ENCODE peak calls at places on chromosomes 2 and 18, in nine cellular contexts. O is COLO829; W is RWPE1; B is NCI-H510A treated with DMSO at 0.1 percent for 48 hours; R is stimulated activated CD4-positive, alpha-beta T cell treated with anti-CD3 and anti-CD28 coated beads, Interleukin-12 subunit alpha, Interleukin-12 subunit beta, amount 100 ng/mL, for 4 hours; L is memory B cell; A is NCI-H748 treated with DMSO at 0.1 percent for 48 hours; M is fibroblast of gingiva; D is ureter. H is an unnamed sample.

GRCh38 chr2:170937980-170938379 is 8.9 kb downstream of the GORASP2 start:
- DNase-seq in O (no peak), W (no peak), B (no peak), R (no peak), L (no peak), A (no peak), M (no peak), D (no peak), H (no peak)

GRCh38 chr2:37324786-37325624 is at the start of gene PRKD3:
- DNase-seq in O (peak), W (peak), B (peak), R (peak), L (no peak), A (no peak), M (peak), D (peak), H (peak)

GRCh38 chr18:35695384-35695783 is 113.8 kb downstream of the GALNT1 start:
- DNase-seq in O (no peak), W (no peak), B (no peak), R (no peak), L (no peak), A (no peak), M (no peak), D (no peak), H (no peak)

GRCh38 chr2:99700482-99701398 is 210.9 kb upstream of the REV1 start:
- DNase-seq in O (no peak), W (no peak), B (no peak), R (no peak), L (no peak), A (no peak), M (no peak), D (no peak), H (no peak)

GRCh38 chr2:212695426-212695825 is 156.8 kb upstream of the ERBB4 start:
- DNase-seq in O (no peak), W (no peak), B (no peak), R (no peak), L (no peak), A (no peak), M (no peak), D (no peak), H (no peak)

GRCh38 chr2:139411236-139411635 is 631.0 kb upstream of the NXPH2 start:
- DNase-seq in O (no peak), W (no peak), B (no peak), R (no peak), L (no peak), A (no peak), M (no peak), D (no peak), H (no peak)

GRCh38 chr18:25187582-25188291 is 164.2 kb downstream of the ZNF521 start:
- DNase-seq in O (peak), W (no peak), B (no peak), R (no peak), L (no peak), A (no peak), M (no peak), D (no peak), H (no peak)

GRCh38 chr2:47512581-47513083 is 109.7 kb downstream of the MSH2 start:
- DNase-seq in O (peak), W (peak), B (peak), R (no peak), L (no peak), A (no peak), M (no peak), D (no peak), H (peak)

GRCh38 chr2:1286929-1287328 is 126.3 kb upstream of the TPO start:
- DNase-seq in O (no peak), W (peak), B (no peak), R (no peak), L (no peak), A (no peak), M (no peak), D (peak), H (peak)

GRCh38 chr2:79368116-79368630 is 144.7 kb upstream of the CTNNA2 start:
- DNase-seq in O (no peak), W (no peak), B (no peak), R (no peak), L (no peak), A (no peak), M (no peak), D (no peak), H (no peak)

GRCh38 chr2:38215993-38216392 is 140.0 kb upstream of the CYP1B1 start:
- DNase-seq in O (no peak), W (peak), B (no peak), R (no peak), L (no peak), A (no peak), M (peak), D (no peak), H (no peak)

GRCh38 chr2:109663721-109664120 is 49.6 kb downstream of the SOWAHC start:
- DNase-seq in O (no peak), W (peak), B (no peak), R (no peak), L (no peak), A (no peak), M (peak), D (peak), H (peak)

GRCh38 chr18:32707153-32707552 is 65.7 kb downstream of the KLHL14 start:
- DNase-seq in O (no peak), W (no peak), B (peak), R (no peak), L (no peak), A (no peak), M (no peak), D (no peak), H (no peak)

GRCh38 chr18:46332956-46333355 is 228.8 kb downstream of the HAUS1 start:
- DNase-seq in O (no peak), W (no peak), B (no peak), R (no peak), L (no peak), A (no peak), M (no peak), D (peak), H (no peak)

GRCh38 chr18:44733069-44733753 is 52.5 kb downstream of the SETBP1 start:
- DNase-seq in O (no peak), W (peak), B (no peak), R (no peak), L (no peak), A (no peak), M (peak), D (no peak), H (peak)

GRCh38 chr2:119126650-119127049 is 31.9 kb downstream of the C1QL2 start:
- DNase-seq in O (peak), W (peak), B (no peak), R (peak), L (no peak), A (no peak), M (no peak), D (no peak), H (peak)

GRCh38 chr18:80200171-80200931 is 47.0 kb downstream of the PARD6G start:
- DNase-seq in O (no peak), W (no peak), B (peak), R (no peak), L (no peak), A (no peak), M (no peak), D (no peak), H (no peak)

GRCh38 chr2:172647439-172647838 is 88.2 kb upstream of the RAPGEF4 start:
- DNase-seq in O (no peak), W (no peak), B (no peak), R (no peak), L (no peak), A (no peak), M (peak), D (no peak), H (peak)

GRCh38 chr2:105969552-105969951 is 224.5 kb downstream of the UXS1 start:
- DNase-seq in O (no peak), W (no peak), B (peak), R (no peak), L (no peak), A (peak), M (no peak), D (no peak), H (peak)

GRCh38 chr2:125167820-125168219 is 1142.7 kb downstream of the CNTNAP5 start:
- DNase-seq in O (no peak), W (no peak), B (no peak), R (no peak), L (no peak), A (no peak), M (peak), D (no peak), H (peak)